ENCODE peak calls at places on chromosome 9, in ten cellular contexts. D is left lung; O is activated naive CD4-positive, alpha-beta T cell treated with anti-CD3 and anti-CD28 coated beads, Interleukin-2, amount 50 U/mL, for 72 hours; V is heart left ventricle; K is activated T-cell treated with anti-CD3 and anti-CD28 coated beads, Interleukin-2, amount 50 U/mL, for 4 hours; F is activated T-helper 17 cell treated with anti-CD3 and anti-CD28 coated beads, Interleukin-2, amount 50 U/mL, for 72 hours; T is CD4-positive, alpha-beta T cell; U is T-cell; Z is effector memory CD8-positive, alpha-beta T cell; S is HepG2. E is an unnamed sample.

GRCh38 chr9:134869554-134870310 is 10.9 kb upstream of the FCN2 start:
- ATAC-seq in D (no peak), O (no peak), V (no peak), K (no peak), F (no peak), T (no peak), U (no peak), Z (no peak), S (no peak), E (no peak)

GRCh38 chr9:4804531-4805016 is 11.8 kb downstream of the RCL1 start:
- ATAC-seq in D (no peak), O (no peak), V (peak), K (no peak), F (no peak), T (no peak), U (no peak), Z (no peak), S (no peak), E (no peak)

GRCh38 chr9:2765250-2765880 is 48.1 kb downstream of the KCNV2 start:
- ATAC-seq in D (no peak), O (peak), V (no peak), K (peak), F (peak), T (peak), U (peak), Z (no peak), S (no peak), E (no peak)

GRCh38 chr9:94181782-94182181 is 77.3 kb upstream of the ZNF169 start:
- ATAC-seq in D (no peak), O (no peak), V (peak), K (no peak), F (no peak), T (no peak), U (no peak), Z (no peak), S (peak), E (no peak)

GRCh38 chr9:13778486-13779110 is 499.1 kb upstream of the MPDZ start:
- ATAC-seq in D (no peak), O (no peak), V (no peak), K (no peak), F (no peak), T (no peak), U (no peak), Z (no peak), S (no peak), E (no peak)

GRCh38 chr9:96027271-96028131 is 152.0 kb downstream of the ERCC6L2 start:
- ATAC-seq in D (peak), O (peak), V (peak), K (peak), F (no peak), T (peak), U (peak), Z (peak), S (no peak), E (peak)

GRCh38 chr9:109166771-109167601 is at the start of gene FRRS1L:
- ATAC-seq in D (peak), O (no peak), V (peak), K (peak), F (no peak), T (no peak), U (no peak), Z (no peak), S (no peak), E (peak)

GRCh38 chr9:73558471-73558870 is 406.8 kb downstream of the ANXA1 start:
- ATAC-seq in D (no peak), O (no peak), V (no peak), K (no peak), F (no peak), T (no peak), U (no peak), Z (no peak), S (no peak), E (no peak)

GRCh38 chr9:136527721-136528710 is 17.8 kb downstream of the NOTCH1 start:
- ATAC-seq in D (peak), O (peak), V (no peak), K (no peak), F (no peak), T (peak), U (no peak), Z (peak), S (no peak), E (no peak)

GRCh38 chr9:122572456-122572855 is 10.7 kb downstream of the OR1L8 start:
- ATAC-seq in D (no peak), O (peak), V (no peak), K (peak), F (peak), T (no peak), U (no peak), Z (no peak), S (no peak), E (no peak)

GRCh38 chr9:111271481-111272080 is 58.4 kb downstream of the OR2K2 start:
- ATAC-seq in D (no peak), O (no peak), V (no peak), K (no peak), F (no peak), T (no peak), U (no peak), Z (no peak), S (no peak), E (no peak)

GRCh38 chr9:128438343-128439109 is 17.3 kb upstream of the ODF2 start:
- ATAC-seq in D (peak), O (peak), V (peak), K (peak), F (peak), T (peak), U (peak), Z (peak), S (peak), E (peak)

GRCh38 chr9:122991370-122991830 is 42.1 kb upstream of the GPR21 start:
- ATAC-seq in D (peak), O (peak), V (peak), K (peak), F (peak), T (peak), U (peak), Z (peak), S (peak), E (peak)

GRCh38 chr9:117936185-117936758 is 232.1 kb downstream of the TLR4 start:
- ATAC-seq in D (no peak), O (no peak), V (no peak), K (no peak), F (no peak), T (no peak), U (no peak), Z (peak), S (no peak), E (no peak)

GRCh38 chr9:124482431-124483031 is 24.7 kb downstream of the NR5A1 start:
- ATAC-seq in D (peak), O (no peak), V (no peak), K (no peak), F (no peak), T (no peak), U (no peak), Z (no peak), S (no peak), E (no peak)

GRCh38 chr9:95725045-95725444 is 150.4 kb upstream of the ERCC6L2 start:
- ATAC-seq in D (no peak), O (peak), V (no peak), K (peak), F (peak), T (no peak), U (no peak), Z (no peak), S (peak), E (no peak)

GRCh38 chr9:110123364-110124095 is 84.4 kb downstream of the C9orf152 start:
- ATAC-seq in D (peak), O (no peak), V (no peak), K (no peak), F (no peak), T (no peak), U (no peak), Z (no peak), S (no peak), E (no peak)

GRCh38 chr9:136098844-136099243 is 3.8 kb upstream of the NACC2 start:
- ATAC-seq in D (no peak), O (no peak), V (peak), K (no peak), F (no peak), T (no peak), U (no peak), Z (no peak), S (peak), E (no peak)

GRCh38 chr9:131831380-131832165 is 91.7 kb upstream of the RAPGEF1 start:
- ATAC-seq in D (no peak), O (no peak), V (no peak), K (no peak), F (no peak), T (no peak), U (no peak), Z (no peak), S (no peak), E (no peak)

GRCh38 chr9:97376902-97377301 is 35.0 kb upstream of the TDRD7 start:
- ATAC-seq in D (no peak), O (no peak), V (no peak), K (no peak), F (no peak), T (no peak), U (no peak), Z (no peak), S (no peak), E (no peak)

GRCh38 chr9:134290603-134291451 is 35.4 kb upstream of the RXRA start:
- ATAC-seq in D (no peak), O (no peak), V (no peak), K (no peak), F (no peak), T (no peak), U (no peak), Z (no peak), S (no peak), E (no peak)

GRCh38 chr9:11335011-11335410 is 722.2 kb upstream of the PTPRD start:
- ATAC-seq in D (no peak), O (no peak), V (no peak), K (no peak), F (no peak), T (no peak), U (no peak), Z (no peak), S (no peak), E (no peak)

E was measured in gastroesophageal sphincter.